ENCODE peak calls at places on chromosome 16, in four cellular contexts. U, D, F and N are unnamed samples.

GRCh38 chr16:86121611-86122010 is 222.6 kb downstream of the IRF8 start:
- DNase-seq in U (no peak), D (no peak), F (no peak), N (no peak)

GRCh38 chr16:69322343-69322742 is 8.0 kb downstream of the PDF start:
- DNase-seq in U (no peak), D (no peak), F (no peak), N (no peak)

GRCh38 chr16:65122974-65123845 is 1.3 kb upstream of the CDH11 start:
- DNase-seq in U (peak; percentile 26), D (no peak), F (peak; percentile 51), N (peak; percentile 33)

GRCh38 chr16:73781297-73781696 is 515.3 kb upstream of the PSMD7 start:
- DNase-seq in U (no peak), D (no peak), F (no peak), N (no peak)

GRCh38 chr16:87702325-87702811 is 63.4 kb downstream of the KLHDC4 start:
- DNase-seq in U (no peak), D (peak; percentile 31), F (no peak), N (no peak)

GRCh38 chr16:31519746-31520145 is 8.0 kb upstream of the AHSP start:
- DNase-seq in U (no peak), D (no peak), F (no peak), N (no peak)

GRCh38 chr16:20610892-20611349 is 34.8 kb upstream of the ACSM2B start:
- DNase-seq in U (no peak), D (no peak), F (no peak), N (no peak)

GRCh38 chr16:57187508-57187854 is 1.4 kb downstream of the RSPRY1 start:
- DNase-seq in U (no peak), D (peak; percentile 45), F (no peak), N (no peak)

GRCh38 chr16:78505544-78506371 is 406.3 kb downstream of the WWOX start:
- DNase-seq in U (peak; percentile 33), D (peak; percentile 49), F (peak; percentile 58), N (no peak)

GRCh38 chr16:85514601-85515318 is 98.4 kb upstream of the GSE1 start:
- DNase-seq in U (peak; percentile 77), D (peak; percentile 83), F (peak; percentile 84), N (peak; percentile 56)

GRCh38 chr16:79559532-79559931 is 41.0 kb downstream of the MAF start:
- DNase-seq in U (no peak), D (no peak), F (no peak), N (no peak)

GRCh38 chr16:54289242-54290051 is 2.9 kb upstream of the IRX3 start:
- DNase-seq in U (no peak), D (no peak), F (no peak), N (no peak)

GRCh38 chr16:88456356-88457292 is 3.5 kb downstream of the ZFPM1 start:
- DNase-seq in U (no peak), D (no peak), F (no peak), N (no peak)

GRCh38 chr16:4631444-4631843 is 6.8 kb downstream of the MGRN1 start:
- DNase-seq in U (no peak), D (no peak), F (no peak), N (no peak)

GRCh38 chr16:89711601-89712475 is 8.9 kb downstream of the VPS9D1 start:
- DNase-seq in U (peak; percentile 63), D (peak; percentile 63), F (peak; percentile 68), N (peak; percentile 28)

GRCh38 chr16:24962747-24963146 is 52.4 kb downstream of the ARHGAP17 start:
- DNase-seq in U (no peak), D (no peak), F (no peak), N (no peak)

GRCh38 chr16:24875466-24875865 is 29.7 kb downstream of the SLC5A11 start:
- DNase-seq in U (no peak), D (no peak), F (no peak), N (no peak)

GRCh38 chr16:9854665-9855064 is 327.6 kb downstream of the GRIN2A start:
- DNase-seq in U (no peak), D (no peak), F (no peak), N (no peak)

GRCh38 chr16:65414284-65414984 is 292.6 kb upstream of the CDH11 start:
- DNase-seq in U (no peak), D (no peak), F (peak; percentile 53), N (no peak)

GRCh38 chr16:4365014-4365406 is 6.6 kb upstream of the VASN start:
- DNase-seq in U (no peak), D (no peak), F (no peak), N (no peak)

GRCh38 chr16:4533490-4533889 is 5.1 kb downstream of the CDIP1 start:
- DNase-seq in U (no peak), D (no peak), F (no peak), N (no peak)

GRCh38 chr16:29702307-29702706 is 23.3 kb downstream of the QPRT start:
- DNase-seq in U (no peak), D (no peak), F (no peak), N (no peak)

GRCh38 chr16:23519282-23519681 is 9.0 kb upstream of the GGA2 start:
- DNase-seq in U (no peak), D (no peak), F (no peak), N (no peak)

GRCh38 chr16:46947900-46948547 is 25.4 kb downstream of the DNAJA2 start:
- DNase-seq in U (peak; percentile 26), D (no peak), F (peak; percentile 55), N (no peak)

GRCh38 chr16:4317471-4318170 is 1.8 kb downstream of the GLIS2 start:
- DNase-seq in U (no peak), D (no peak), F (peak; percentile 69), N (no peak)

GRCh38 chr16:82043680-82044584 is 8.9 kb downstream of the HSD17B2 start:
- DNase-seq in U (no peak), D (no peak), F (no peak), N (no peak)

DNA sequence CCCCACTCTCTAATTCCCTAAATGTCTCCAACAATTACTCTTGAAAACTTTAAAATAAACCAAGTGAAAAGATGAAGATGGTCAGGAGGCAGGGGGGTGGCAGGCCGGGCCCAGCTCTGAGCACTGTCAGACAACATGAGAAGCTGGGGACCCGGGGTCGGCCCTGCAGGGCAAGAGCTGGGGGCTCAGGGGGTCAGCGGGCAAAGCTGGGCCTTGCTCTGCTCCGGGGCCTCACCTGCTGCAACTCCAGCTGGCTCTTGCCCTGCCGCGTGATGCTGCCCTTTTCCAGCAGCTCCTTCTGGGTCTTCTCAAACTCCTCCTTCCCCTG is 14.8 kb downstream of the CTRB1 start:
- DNase-seq in U (no peak), D (no peak), F (no peak), N (no peak)
- TF ChIP-seq CTCF in U (no peak), D (no peak), F (no peak), N (no peak)

DNA sequence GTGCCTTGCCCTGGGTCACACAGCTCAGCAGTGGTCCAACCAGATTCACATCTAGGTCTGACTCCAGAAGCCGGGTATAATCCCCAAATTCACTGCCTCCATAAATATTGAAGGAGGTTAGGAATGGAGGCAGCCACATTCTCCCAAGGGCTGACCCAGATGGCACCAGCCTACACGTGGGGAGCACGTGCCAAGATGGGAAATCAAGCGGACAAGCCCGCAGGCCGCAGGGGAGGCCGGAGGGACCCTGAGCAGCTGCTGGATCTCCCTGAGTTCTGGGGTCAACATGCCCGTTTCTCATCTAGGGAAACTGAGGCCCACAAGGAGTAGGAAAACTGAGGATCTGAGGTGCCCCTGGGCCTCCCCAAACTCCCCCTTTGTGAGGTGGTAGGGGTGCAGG is 32.2 kb upstream of the CNEP1R1 start:
- DNase-seq in U (no peak), D (no peak), F (no peak), N (no peak)
- TF ChIP-seq POLR2A in U (no peak), D (no peak), F (no peak), N (no peak)

GRCh38 chr16:14285542-14286380 is 214.6 kb downstream of the MRTFB start:
- DNase-seq in U (peak; percentile 97), D (peak; percentile 97), F (peak; percentile 96), N (peak; percentile 89)

GRCh38 chr16:14283786-14284185 is 212.7 kb downstream of the MRTFB start:
- DNase-seq in U (no peak), D (no peak), F (no peak), N (no peak)

GRCh38 chr16:14286381-14287230 is 215.5 kb downstream of the MRTFB start:
- DNase-seq in U (no peak), D (no peak), F (no peak), N (no peak)

GRCh38 chr16:14284371-14284770 is 213.3 kb downstream of the MRTFB start:
- DNase-seq in U (no peak), D (no peak), F (no peak), N (no peak)

DNA sequence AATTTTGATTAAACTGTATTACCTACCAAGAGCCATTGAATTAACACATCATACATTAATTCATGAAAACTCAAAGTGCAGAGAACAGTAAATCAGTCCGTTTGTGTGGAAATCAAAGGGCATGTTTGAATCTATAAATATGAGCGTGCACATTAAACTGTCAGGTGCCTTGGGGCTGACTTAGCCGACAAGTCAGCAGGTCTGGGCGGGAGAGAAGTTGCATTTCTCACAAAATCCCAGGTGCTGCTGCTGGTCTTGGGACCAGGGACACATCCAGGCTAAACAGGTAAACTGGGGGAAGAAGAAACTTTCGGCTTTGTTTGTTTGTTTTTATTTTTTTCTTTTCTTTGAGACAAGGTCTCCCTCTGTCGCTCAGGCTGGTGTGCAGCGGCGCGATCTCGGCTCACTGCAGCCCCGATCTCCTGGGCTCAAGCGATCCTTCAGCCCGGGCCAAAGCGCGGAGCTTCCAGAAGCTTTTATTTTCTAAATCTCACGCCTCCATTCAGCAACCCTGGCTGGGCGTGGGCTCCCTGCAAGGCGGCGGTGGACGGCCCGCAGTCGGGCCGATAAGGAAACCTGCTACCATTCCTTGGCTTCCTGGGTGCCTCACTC is 213.9 kb downstream of the MRTFB start:
- DNase-seq in U (peak; percentile 67), D (peak; percentile 72), F (no peak), N (no peak)
- TF ChIP-seq CTCF in U (no peak), D (no peak), F (peak; percentile 50), N (peak; percentile 47)

GRCh38 chr16:1768767-1769401 is 2.5 kb downstream of the NME3 start:
- DNase-seq in U (no peak), D (no peak), F (no peak), N (no peak)
- TF ChIP-seq POLR2A in U (no peak), D (no peak), F (no peak), N (no peak)

GRCh38 chr16:76278976-76279375 is 1.8 kb downstream of the CNTNAP4 start:
- DNase-seq in U (no peak), D (no peak), F (no peak), N (no peak)
- TF ChIP-seq CTCF in U (no peak), D (no peak), F (no peak), N (no peak)